ENCODE peak calls at places on chromosomes 1 and 21, in seven cellular contexts. K, N, Y, I, A, T and V are unnamed samples.

GRCh38 chr1:32336963-32337675 is 1.1 kb upstream of the MARCKSL1 start:
- DNase-seq in K (no peak), N (no peak), Y (peak; percentile 58), I (peak; percentile 68), A (peak; percentile 76), T (no peak), V (no peak)

GRCh38 chr1:42165511-42166210 is 1.1 kb upstream of the GUCA2A start:
- DNase-seq in K (no peak), N (no peak), Y (peak; percentile 57), I (no peak), A (no peak), T (no peak), V (no peak)

GRCh38 chr1:153478692-153479618 is 18.5 kb upstream of the S100A7 start:
- DNase-seq in K (no peak), N (no peak), Y (no peak), I (no peak), A (no peak), T (no peak), V (no peak)

GRCh38 chr21:46153259-46154154 is 1.9 kb downstream of the FTCD start:
- DNase-seq in K (no peak), N (peak; percentile 48), Y (no peak), I (peak; percentile 76), A (no peak), T (peak; percentile 86), V (peak; percentile 56)

GRCh38 chr21:34989337-34990151 is 59.6 kb downstream of the RUNX1 start:
- DNase-seq in K (peak; percentile 18), N (no peak), Y (no peak), I (peak; percentile 80), A (no peak), T (no peak), V (no peak)

GRCh38 chr1:183361081-183361480 is 57.1 kb downstream of the NMNAT2 start:
- DNase-seq in K (no peak), N (no peak), Y (no peak), I (no peak), A (no peak), T (no peak), V (no peak)

GRCh38 chr21:42061195-42061865 is 9.8 kb upstream of the UMODL1 start:
- DNase-seq in K (no peak), N (no peak), Y (no peak), I (peak; percentile 47), A (peak; percentile 78), T (no peak), V (peak; percentile 71)

GRCh38 chr1:156851779-156852413 is 7.0 kb downstream of the INSRR start:
- DNase-seq in K (no peak), N (no peak), Y (no peak), I (no peak), A (no peak), T (no peak), V (no peak)

GRCh38 chr1:33007190-33008050 is 29.3 kb downstream of the AK2 start:
- DNase-seq in K (peak; percentile 82), N (no peak), Y (peak; percentile 61), I (no peak), A (no peak), T (no peak), V (peak; percentile 75)

GRCh38 chr1:150960646-150961045 is 14.0 kb downstream of the CERS2 start:
- DNase-seq in K (no peak), N (no peak), Y (no peak), I (no peak), A (no peak), T (no peak), V (no peak)

GRCh38 chr1:181324797-181325616 is 158.3 kb upstream of the CACNA1E start:
- DNase-seq in K (no peak), N (peak; percentile 18), Y (no peak), I (peak; percentile 75), A (no peak), T (no peak), V (no peak)

GRCh38 chr1:37001697-37002096 is 32.6 kb downstream of the GRIK3 start:
- DNase-seq in K (no peak), N (no peak), Y (no peak), I (no peak), A (no peak), T (no peak), V (no peak)

GRCh38 chr1:110034451-110035235 is at the start of gene STRIP1:
- DNase-seq in K (peak; percentile 96), N (peak; percentile 77), Y (peak; percentile 92), I (peak; percentile 94), A (peak; percentile 85), T (peak; percentile 96), V (peak; percentile 91)

GRCh38 chr21:45277101-45278045 is 10.3 kb downstream of the POFUT2 start:
- DNase-seq in K (no peak), N (no peak), Y (peak; percentile 18), I (no peak), A (no peak), T (no peak), V (no peak)

GRCh38 chr1:119374208-119374877 is 5.8 kb downstream of the HAO2 start:
- DNase-seq in K (no peak), N (no peak), Y (no peak), I (no peak), A (no peak), T (no peak), V (no peak)

GRCh38 chr1:197924516-197925123 is 7.4 kb downstream of the LHX9 start:
- DNase-seq in K (peak; percentile 23), N (no peak), Y (no peak), I (peak; percentile 35), A (peak; percentile 58), T (no peak), V (peak; percentile 62)

GRCh38 chr1:201937624-201938212 is 8.6 kb downstream of the LMOD1 start:
- DNase-seq in K (peak; percentile 56), N (no peak), Y (no peak), I (no peak), A (no peak), T (no peak), V (no peak)

GRCh38 chr1:212760126-212760823 is 31.3 kb downstream of the NSL1 start:
- DNase-seq in K (peak; percentile 3), N (peak; percentile 30), Y (no peak), I (peak; percentile 76), A (no peak), T (no peak), V (no peak)

GRCh38 chr1:176656257-176656995 is 193.5 kb downstream of the PAPPA2 start:
- DNase-seq in K (peak; percentile 20), N (no peak), Y (peak; percentile 22), I (no peak), A (no peak), T (no peak), V (peak; percentile 13)

GRCh38 chr1:154306151-154306550 is 14.7 kb upstream of the AQP10 start:
- DNase-seq in K (peak; percentile 25), N (no peak), Y (no peak), I (no peak), A (no peak), T (no peak), V (no peak)

GRCh38 chr1:153220606-153221303 is 3.4 kb downstream of the PRR9 start:
- DNase-seq in K (no peak), N (no peak), Y (no peak), I (no peak), A (no peak), T (no peak), V (peak; percentile 76)

GRCh38 chr1:81452693-81453344 is 347.9 kb upstream of the ADGRL2 start:
- DNase-seq in K (no peak), N (no peak), Y (no peak), I (no peak), A (no peak), T (no peak), V (no peak)

GRCh38 chr1:236103646-236104218 is 38.6 kb upstream of the GPR137B start:
- DNase-seq in K (peak; percentile 34), N (peak; percentile 52), Y (peak; percentile 41), I (peak; percentile 72), A (peak; percentile 79), T (no peak), V (peak; percentile 75)

GRCh38 chr1:45370575-45370974 is 30.3 kb upstream of the MUTYH start:
- DNase-seq in K (no peak), N (no peak), Y (no peak), I (no peak), A (no peak), T (no peak), V (no peak)

GRCh38 chr1:152153996-152154395 is 5.0 kb downstream of the RPTN start:
- DNase-seq in K (no peak), N (no peak), Y (no peak), I (no peak), A (no peak), T (no peak), V (no peak)

GRCh38 chr1:237789619-237790018 is 101.1 kb downstream of the ZP4 start:
- DNase-seq in K (no peak), N (no peak), Y (no peak), I (no peak), A (no peak), T (no peak), V (no peak)

GRCh38 chr1:145912128-145912641 is 2.3 kb upstream of the ITGA10 start:
- DNase-seq in K (no peak), N (no peak), Y (no peak), I (no peak), A (no peak), T (no peak), V (no peak)

GRCh38 chr21:36171741-36172331 is 15.2 kb downstream of the DOP1B start:
- DNase-seq in K (no peak), N (no peak), Y (peak; percentile 36), I (no peak), A (no peak), T (no peak), V (peak; percentile 45)

GRCh38 chr1:156095906-156096508 is 13.7 kb upstream of the MEX3A start:
- DNase-seq in K (no peak), N (no peak), Y (no peak), I (peak; percentile 44), A (no peak), T (no peak), V (no peak)